ENCODE peak calls at places on chromosomes 7 and 10, in four cellular contexts. E, U, M and A are unnamed samples.

GRCh38 chr10:100043796-100044195 is 34.0 kb upstream of the DNMBP start:
- DNase-seq in E (no peak), U (no peak), M (no peak), A (no peak)

GRCh38 chr10:78685466-78686163 is 383.2 kb upstream of the ZMIZ1 start:
- DNase-seq in E (peak), U (no peak), M (no peak), A (no peak)

GRCh38 chr10:58818889-58819288 is 306.2 kb downstream of the BICC1 start:
- DNase-seq in E (peak), U (no peak), M (no peak), A (no peak)

GRCh38 chr7:131098527-131098926 is 229.1 kb upstream of the MKLN1 start:
- DNase-seq in E (no peak), U (no peak), M (no peak), A (no peak)

GRCh38 chr10:17783751-17784150 is 25.4 kb upstream of the MRC1 start:
- DNase-seq in E (no peak), U (no peak), M (no peak), A (no peak)

GRCh38 chr7:141074162-141074989 is 512 bp downstream of the TMEM178B start:
- DNase-seq in E (no peak), U (peak), M (no peak), A (no peak)

GRCh38 chr10:104435822-104436221 is 82.2 kb downstream of the CFAP58 start:
- DNase-seq in E (no peak), U (no peak), M (no peak), A (no peak)

GRCh38 chr10:13439771-13440708 is 88.8 kb downstream of the BEND7 start:
- DNase-seq in E (no peak), U (peak), M (peak), A (no peak)